ENCODE peak calls at places on chromosome 2, in five cellular contexts. J, H, L, B and F are unnamed samples.
A peak's percentile ranks its signal among the peaks of the same experiment; 100 is the strongest.

GRCh38 chr2:172865422-172865821 is 129.8 kb downstream of the RAPGEF4 start:
- DNase-seq in J (no peak), H (peak; percentile 30), L (no peak), B (no peak), F (no peak)

GRCh38 chr2:42522035-42522434 is 28.3 kb upstream of the KCNG3 start:
- DNase-seq in J (no peak), B (no peak), H (no peak), L (no peak), F (no peak)

GRCh38 chr2:159555651-159556392 is 60.5 kb downstream of the BAZ2B start:
- DNase-seq in H (no peak), B (no peak), L (no peak), J (no peak), F (no peak)

GRCh38 chr2:217978536-217979150 is 24.2 kb downstream of the TNS1 start:
- DNase-seq in B (no peak), L (peak; percentile 42), H (no peak), J (no peak), F (no peak)

GRCh38 chr2:150125188-150125587 is 362.3 kb downstream of the RND3 start:
- DNase-seq in L (no peak), J (peak; percentile 62), B (no peak), H (no peak), F (no peak)

GRCh38 chr2:58925676-58926081 is 684.6 kb upstream of the FANCL start:
- DNase-seq in L (no peak), B (no peak), J (no peak), H (peak; percentile 20), F (no peak)

GRCh38 chr2:105880637-105881036 is 135.9 kb downstream of the NCK2 start:
- DNase-seq in B (no peak), J (no peak), L (no peak), H (no peak), F (no peak)

GRCh38 chr2:23944527-23944926 is 4.3 kb downstream of the UBXN2A start:
- DNase-seq in L (no peak), J (no peak), H (peak; percentile 29), B (peak; percentile 74), F (no peak)

GRCh38 chr2:128579825-128580224 is 261.2 kb upstream of the HS6ST1 start:
- DNase-seq in B (no peak), L (no peak), H (no peak), J (no peak), F (no peak)

GRCh38 chr2:47644351-47644750 is 138.6 kb upstream of the MSH6 start:
- DNase-seq in H (no peak), J (no peak), B (no peak), L (no peak), F (no peak)

GRCh38 chr2:230930149-230930780 is 5.2 kb upstream of the GPR55 start:
- DNase-seq in B (no peak), L (no peak), J (no peak), H (no peak), F (peak; percentile 29)

GRCh38 chr2:230929381-230930148 is 4.5 kb upstream of the GPR55 start:
- DNase-seq in L (no peak), J (no peak), H (no peak), B (no peak), F (peak; percentile 60)

GRCh38 chr2:230930928-230931555 is 6.0 kb upstream of the GPR55 start:
- DNase-seq in H (no peak), B (no peak), L (no peak), J (no peak), F (peak; percentile 52)

GRCh38 chr2:230927711-230928341 is 2.8 kb upstream of the GPR55 start:
- DNase-seq in L (no peak), J (no peak), B (no peak), H (no peak), F (no peak)

DNA sequence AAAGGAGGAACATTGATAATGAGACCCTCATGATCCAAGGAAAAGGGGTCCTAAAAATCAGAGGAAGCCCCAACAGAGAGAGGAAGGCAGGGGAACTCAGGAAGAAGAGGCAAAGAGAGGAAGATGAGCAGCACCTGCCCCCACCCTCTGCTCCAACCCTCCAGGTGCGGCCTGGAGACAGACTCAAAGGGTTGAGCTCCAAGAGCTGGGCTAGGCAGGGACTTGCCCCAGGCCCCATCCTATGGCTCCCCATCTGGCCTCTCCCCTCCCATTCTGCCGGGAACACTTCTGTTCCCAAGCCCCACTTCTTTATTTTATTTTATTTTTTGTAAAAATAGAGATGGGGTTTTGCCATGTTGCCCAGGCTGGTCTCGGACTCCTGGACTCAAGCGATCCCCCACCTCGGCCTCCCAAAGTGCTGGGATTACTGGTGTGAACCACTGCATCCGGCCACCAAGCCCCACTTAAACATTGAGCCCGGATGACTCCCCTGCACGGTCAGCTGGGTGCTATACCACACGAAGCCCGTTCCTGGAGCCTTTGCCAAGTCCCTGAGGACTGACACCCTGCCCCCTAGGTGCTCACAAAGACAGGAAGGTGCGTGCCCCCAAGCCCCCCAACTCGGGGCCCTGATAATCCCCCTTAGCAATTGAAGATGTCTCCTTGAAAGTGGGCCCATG is 3.8 kb upstream of the GPR55 start:
- DNase-seq in B (no peak), J (no peak), H (no peak), L (no peak), F (no peak)
- TF ChIP-seq CTCF in B (no peak), J (no peak), H (no peak), L (no peak), F (no peak)

GRCh38 chr2:170292415-170292814 is 114.5 kb downstream of the MYO3B start:
- DNase-seq in H (no peak), L (no peak), J (no peak), B (no peak), F (no peak)
- TF ChIP-seq CTCF in H (no peak), L (no peak), J (no peak), B (no peak), F (no peak)

GRCh38 chr2:28766070-28766469 is 14.4 kb downstream of the PPP1CB start:
- DNase-seq in B (no peak), H (no peak), J (no peak), L (no peak), F (no peak)

GRCh38 chr2:28765316-28765715 is 13.7 kb downstream of the PPP1CB start:
- DNase-seq in H (no peak), B (no peak), J (no peak), L (no peak), F (no peak)

GRCh38 chr2:28767367-28767766 is 15.7 kb downstream of the PPP1CB start:
- DNase-seq in H (no peak), B (no peak), L (no peak), J (no peak), F (no peak)

GRCh38 chr2:28768952-28769351 is 17.3 kb downstream of the PPP1CB start:
- DNase-seq in B (no peak), L (no peak), H (no peak), J (no peak), F (no peak)

DNA sequence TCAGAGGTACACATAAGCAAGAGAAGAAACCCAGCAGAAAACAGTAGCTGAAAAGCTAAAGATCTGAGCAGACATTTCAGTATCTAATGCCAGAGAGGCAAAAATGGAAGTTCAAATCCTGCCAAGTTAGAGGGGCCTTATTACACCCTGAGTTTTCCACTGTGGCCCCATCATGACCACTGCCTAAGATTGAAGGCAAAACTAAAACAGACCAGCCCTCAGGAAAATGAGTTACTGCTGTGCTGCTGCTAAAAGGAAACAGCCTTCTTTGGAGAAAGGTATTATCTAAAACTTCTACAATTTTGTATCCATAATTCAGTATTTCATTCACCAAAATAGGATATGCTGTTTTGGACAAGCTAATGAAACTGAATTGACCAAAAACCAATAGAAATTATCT is 16.8 kb downstream of the PPP1CB start:
- DNase-seq in L (no peak), B (no peak), J (no peak), H (no peak), F (no peak)
- TF ChIP-seq CTCF in L (no peak), B (no peak), J (no peak), H (no peak), F (no peak)

GRCh38 chr2:156689945-156690344 is 253.8 kb downstream of the GPD2 start:
- DNase-seq in J (no peak), B (no peak), H (no peak), L (no peak), F (no peak)

GRCh38 chr2:156687126-156687525 is 250.9 kb downstream of the GPD2 start:
- DNase-seq in J (no peak), H (no peak), B (no peak), L (no peak), F (no peak)

GRCh38 chr2:156691014-156691413 is 254.8 kb downstream of the GPD2 start:
- DNase-seq in J (no peak), B (no peak), L (no peak), H (no peak), F (no peak)

DNA sequence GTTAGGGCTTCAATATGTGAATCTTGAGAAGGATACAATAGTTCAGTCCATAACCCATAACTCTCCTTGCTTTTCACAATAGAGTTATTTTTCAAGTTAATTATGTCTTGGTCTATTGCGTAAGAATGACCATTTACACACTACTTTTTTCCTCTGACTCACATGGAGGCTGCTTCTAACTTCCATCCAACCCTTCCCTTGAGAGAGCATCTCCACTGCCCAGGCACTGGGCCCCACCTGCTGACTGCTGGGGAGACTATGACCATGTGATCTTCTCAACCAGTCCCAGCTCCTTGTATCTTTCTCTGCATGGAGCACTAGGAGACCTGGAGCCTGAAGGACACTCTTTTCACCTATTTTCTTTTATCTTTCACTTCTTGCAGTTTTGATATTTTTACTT is 251.5 kb downstream of the GPD2 start:
- DNase-seq in J (no peak), L (no peak), B (no peak), H (peak; percentile 60), F (no peak)
- TF ChIP-seq CTCF in J (no peak), L (no peak), B (no peak), H (no peak), F (no peak)

GRCh38 chr2:33071591-33071990 is 124.8 kb downstream of the LTBP1 start:
- DNase-seq in J (no peak), L (no peak), H (no peak), B (no peak), F (no peak)

GRCh38 chr2:33073018-33073417 is 126.3 kb downstream of the LTBP1 start:
- DNase-seq in J (no peak), L (peak; percentile 69), H (no peak), B (no peak), F (no peak)

GRCh38 chr2:33077316-33077715 is 130.6 kb downstream of the LTBP1 start:
- DNase-seq in L (no peak), J (no peak), B (no peak), H (no peak), F (no peak)

GRCh38 chr2:33077841-33078240 is 131.1 kb downstream of the LTBP1 start:
- DNase-seq in L (no peak), B (no peak), J (no peak), H (no peak), F (no peak)

GRCh38 chr2:33074197-33074596 is 127.4 kb downstream of the LTBP1 start:
- DNase-seq in J (no peak), B (no peak), H (no peak), L (no peak), F (no peak)
- TF ChIP-seq CTCF in J (no peak), B (no peak), H (no peak), L (no peak), F (no peak)